ENCODE peak calls at places on chromosomes 7 and 10, in four cellular contexts. One of them, this sample, is unnamed.

GRCh38 chr10:84095821-84096497 is 43.4 kb upstream of the GHITM start:
- DNase-seq in GM12878: no peak
- DNase-seq in K562: no peak
- DNase-seq in HepG2: no peak
- DNase-seq in this sample: no peak

GRCh38 chr7:70066844-70067243 is 468.6 kb downstream of the AUTS2 start:
- DNase-seq in GM12878: no peak
- DNase-seq in HepG2: no peak
- DNase-seq in K562: no peak
- DNase-seq in this sample: no peak

GRCh38 chr7:98464558-98464940 is 63.7 kb upstream of the BAIAP2L1 start:
- DNase-seq in HepG2: no peak
- DNase-seq in GM12878: no peak
- DNase-seq in K562: no peak
- DNase-seq in this sample: no peak

GRCh38 chr10:76297787-76298281 is 866.4 kb downstream of the LRMDA start:
- DNase-seq in HepG2: peak; percentile 77
- DNase-seq in GM12878: no peak
- DNase-seq in K562: no peak
- DNase-seq in this sample: no peak

GRCh38 chr7:40301486-40302065 is 166.8 kb downstream of the SUGCT start:
- DNase-seq in GM12878: no peak
- DNase-seq in K562: no peak
- DNase-seq in HepG2: no peak
- DNase-seq in this sample: no peak

GRCh38 chr10:1591742-1592141 is 145.6 kb downstream of the ADARB2 start:
- DNase-seq in K562: no peak
- DNase-seq in GM12878: no peak
- DNase-seq in HepG2: no peak
- DNase-seq in this sample: no peak

GRCh38 chr10:86497621-86498020 is 24.0 kb downstream of the WAPL start:
- DNase-seq in K562: no peak
- DNase-seq in GM12878: no peak
- DNase-seq in HepG2: no peak
- DNase-seq in this sample: no peak

GRCh38 chr10:100654835-100655759 is 90.3 kb upstream of the PAX2 start:
- DNase-seq in K562: no peak
- DNase-seq in HepG2: no peak
- DNase-seq in GM12878: no peak
- DNase-seq in this sample: no peak

GRCh38 chr7:91455411-91455810 is 191.2 kb downstream of the FZD1 start:
- DNase-seq in HepG2: no peak
- DNase-seq in K562: no peak
- DNase-seq in GM12878: no peak
- DNase-seq in this sample: no peak

GRCh38 chr10:132700168-132701098 is 85.5 kb downstream of the NKX6-2 start:
- DNase-seq in GM12878: no peak
- DNase-seq in HepG2: no peak
- DNase-seq in K562: no peak
- DNase-seq in this sample: no peak

GRCh38 chr7:45416846-45417245 is 157.3 kb upstream of the ADCY1 start:
- DNase-seq in GM12878: no peak
- DNase-seq in HepG2: no peak
- DNase-seq in K562: no peak
- DNase-seq in this sample: no peak

GRCh38 chr10:12656518-12657142 is 307.3 kb downstream of the CAMK1D start:
- DNase-seq in K562: peak; percentile 33
- DNase-seq in HepG2: peak; percentile 37
- DNase-seq in GM12878: no peak
- DNase-seq in this sample: no peak

GRCh38 chr10:95260909-95261552 is 29.8 kb downstream of the PDLIM1 start:
- DNase-seq in K562: no peak
- DNase-seq in GM12878: no peak
- DNase-seq in HepG2: no peak
- DNase-seq in this sample: peak; percentile 28

GRCh38 chr10:30017576-30017975 is 41.8 kb downstream of the JCAD start:
- DNase-seq in GM12878: no peak
- DNase-seq in K562: no peak
- DNase-seq in HepG2: no peak
- DNase-seq in this sample: no peak

GRCh38 chr7:906776-907157 is 30.4 kb downstream of the GET4 start:
- DNase-seq in K562: no peak
- DNase-seq in HepG2: no peak
- DNase-seq in GM12878: no peak
- DNase-seq in this sample: no peak

GRCh38 chr10:3551761-3552160 is 233.2 kb downstream of the KLF6 start:
- DNase-seq in K562: no peak
- DNase-seq in GM12878: no peak
- DNase-seq in HepG2: peak; percentile 2
- DNase-seq in this sample: no peak

GRCh38 chr7:81721428-81721827 is 48.4 kb downstream of the HGF start:
- DNase-seq in GM12878: no peak
- DNase-seq in K562: no peak
- DNase-seq in HepG2: no peak
- DNase-seq in this sample: no peak

GRCh38 chr7:6015917-6016652 is 7.0 kb downstream of the AIMP2 start:
- DNase-seq in HepG2: no peak
- DNase-seq in GM12878: no peak
- DNase-seq in K562: no peak
- DNase-seq in this sample: no peak

GRCh38 chr10:104735036-104735435 is 93.9 kb downstream of the SORCS3 start:
- DNase-seq in HepG2: no peak
- DNase-seq in K562: no peak
- DNase-seq in GM12878: no peak
- DNase-seq in this sample: peak; percentile 64

GRCh38 chr7:43764039-43764789 is 5.7 kb downstream of the BLVRA start:
- DNase-seq in K562: peak; percentile 76
- DNase-seq in HepG2: peak; percentile 58
- DNase-seq in GM12878: no peak
- DNase-seq in this sample: peak; percentile 28

DNA sequence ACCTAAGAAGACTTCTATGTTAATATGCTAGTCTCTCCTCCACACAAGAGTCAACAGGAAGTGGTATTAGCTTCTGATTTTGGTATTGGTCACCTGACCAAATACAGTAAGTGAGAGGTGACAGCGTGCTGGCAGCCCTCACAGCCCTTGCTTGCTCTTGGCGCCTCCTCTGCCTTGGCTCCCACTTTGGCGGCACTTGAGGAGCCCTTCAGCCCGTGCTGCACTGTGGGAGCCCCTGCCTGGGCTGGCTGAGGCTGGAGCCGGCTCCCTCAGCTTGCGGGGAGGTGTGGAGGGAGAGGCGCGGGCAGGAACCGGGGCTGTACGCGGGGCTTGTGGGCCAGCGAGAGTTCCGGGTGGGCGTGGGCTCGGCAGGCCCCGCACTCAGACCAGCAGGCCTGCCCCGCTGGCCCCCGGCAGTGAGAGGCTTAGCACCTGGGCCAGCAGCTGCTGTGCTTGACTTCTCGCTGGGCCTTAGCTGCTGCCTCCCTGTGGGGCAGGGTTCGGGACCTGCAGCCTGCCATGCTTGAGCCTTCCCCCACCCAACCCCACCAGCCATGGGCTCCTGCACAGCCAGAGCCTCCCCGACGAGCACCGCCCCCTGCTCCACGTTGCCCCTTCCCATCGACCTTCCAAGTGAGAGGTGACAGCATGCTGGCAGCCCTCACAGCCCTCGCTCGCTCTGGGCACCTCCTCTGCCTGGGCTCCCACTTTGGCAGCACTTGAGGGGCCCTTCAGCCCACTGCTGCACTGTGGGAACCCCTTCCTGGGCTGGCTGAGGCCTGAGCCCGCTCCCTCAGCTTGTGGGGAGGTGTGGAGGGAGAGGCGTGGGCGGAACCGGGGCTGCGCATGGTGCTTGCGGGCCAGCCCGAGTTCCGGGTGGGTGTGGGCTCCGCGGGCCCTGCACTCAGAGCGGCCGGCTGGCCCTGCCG is 4.2 kb upstream of the ACSL5 start:
- DNase-seq in HepG2: no peak
- DNase-seq in K562: no peak
- DNase-seq in GM12878: no peak
- DNase-seq in this sample: no peak
- TF ChIP-seq SP1 in HepG2: no peak
- TF ChIP-seq SP1 in K562: no peak
- TF ChIP-seq SP1 in GM12878: no peak
- TF ChIP-seq SP1 in this sample: no peak

GRCh38 chr7:118114175-118114574 is 69.8 kb upstream of the LSM8 start:
- DNase-seq in GM12878: no peak
- DNase-seq in HepG2: no peak
- DNase-seq in K562: no peak
- DNase-seq in this sample: no peak
- TF ChIP-seq RFX5 in GM12878: no peak
- TF ChIP-seq RFX5 in HepG2: no peak
- TF ChIP-seq RFX5 in K562: no peak
- TF ChIP-seq RFX5 in this sample: no peak

DNA sequence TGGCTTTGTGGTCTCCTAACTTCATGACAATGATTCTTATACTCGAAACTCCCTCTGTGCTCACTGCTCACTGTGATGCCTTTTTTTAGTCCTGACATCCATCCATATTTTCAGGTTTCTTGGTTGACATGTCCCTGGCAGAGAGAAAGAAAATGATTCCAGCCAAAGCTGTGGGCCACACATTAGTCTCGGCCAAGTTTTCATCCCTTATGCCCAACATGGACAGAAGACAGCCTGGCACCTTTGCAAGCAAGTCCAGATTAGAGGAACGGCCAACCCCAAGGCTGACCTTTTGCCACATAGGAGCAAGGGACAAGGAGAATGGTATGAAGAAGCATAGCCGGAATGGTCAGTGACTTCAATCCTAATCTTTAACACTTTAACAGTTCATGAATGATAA is 8.7 kb upstream of the OPALIN start:
- DNase-seq in GM12878: no peak
- DNase-seq in K562: no peak
- DNase-seq in HepG2: no peak
- DNase-seq in this sample: no peak
- TF ChIP-seq SP1 in GM12878: no peak
- TF ChIP-seq SP1 in K562: no peak
- TF ChIP-seq SP1 in HepG2: no peak
- TF ChIP-seq SP1 in this sample: no peak

DNA sequence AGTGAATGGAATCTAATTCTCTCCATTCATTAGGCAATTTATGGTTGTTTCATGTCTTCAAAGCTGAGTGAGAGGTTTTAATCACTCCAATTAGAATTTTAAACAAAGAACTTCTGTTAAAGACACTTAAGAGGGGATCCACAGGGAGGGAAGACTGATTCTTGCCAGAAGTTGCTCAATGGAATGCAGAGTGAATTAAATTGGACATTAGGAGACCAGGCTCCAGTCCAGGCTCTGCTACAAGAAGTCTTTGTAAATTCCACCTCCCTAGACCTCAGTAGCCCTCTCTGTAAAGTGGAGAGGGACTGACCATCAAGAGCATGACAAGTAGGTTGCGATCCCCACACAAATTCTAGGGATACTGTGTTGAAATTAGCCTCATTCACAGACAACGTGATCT is 130.7 kb upstream of the TMEM72 start:
- DNase-seq in K562: no peak
- DNase-seq in HepG2: no peak
- DNase-seq in GM12878: no peak
- DNase-seq in this sample: no peak
- TF ChIP-seq RFX5 in K562: no peak
- TF ChIP-seq RFX5 in HepG2: no peak
- TF ChIP-seq RFX5 in GM12878: no peak
- TF ChIP-seq RFX5 in this sample: no peak

DNA sequence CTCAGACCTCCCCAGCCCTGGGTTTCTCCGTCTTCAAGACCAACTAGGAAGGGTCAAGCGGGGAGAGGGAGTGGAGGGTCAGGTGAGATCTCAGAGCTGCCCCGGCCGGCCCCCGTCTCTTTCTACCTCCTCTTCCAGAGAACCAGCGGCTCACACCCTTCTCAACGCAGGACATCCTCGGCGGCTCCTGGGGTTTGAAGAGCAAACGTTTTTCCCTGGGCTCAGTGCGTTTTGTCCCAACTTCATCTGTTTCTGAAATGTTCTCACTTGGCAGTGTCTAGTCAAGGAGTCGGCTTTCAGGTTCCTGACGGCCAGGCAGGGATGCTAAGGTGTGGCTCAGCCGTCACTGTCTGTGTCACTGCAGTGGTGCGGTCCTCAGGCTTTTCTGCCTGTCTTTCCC is 416.4 kb upstream of the FOXK1 start:
- DNase-seq in HepG2: no peak
- DNase-seq in K562: no peak
- DNase-seq in GM12878: no peak
- DNase-seq in this sample: peak; percentile 41
- TF ChIP-seq SP1 in HepG2: no peak
- TF ChIP-seq SP1 in K562: no peak
- TF ChIP-seq SP1 in GM12878: no peak
- TF ChIP-seq SP1 in this sample: no peak

GRCh38 chr7:108078156-108078781 is 51.9 kb downstream of the LAMB4 start:
- DNase-seq in HepG2: no peak
- DNase-seq in K562: peak; percentile 74
- DNase-seq in GM12878: no peak
- DNase-seq in this sample: no peak
- TF ChIP-seq RFX5 in HepG2: no peak
- TF ChIP-seq RFX5 in K562: no peak
- TF ChIP-seq RFX5 in GM12878: no peak
- TF ChIP-seq RFX5 in this sample: no peak

This sample was measured in H1.